ENCODE peak calls at places on chromosomes 4 and X, in ten cellular contexts. V is hepatic stellate cell; R is stimulated activated CD8-positive, alpha-beta memory T cell treated with anti-CD3 and anti-CD28 coated beads, Interleukin-15, amount 100 ng/mL, for 24 hours; E is T-helper 2 cell; Q is heart right ventricle; U is activated CD4-positive, alpha-beta T cell treated with anti-CD3 and anti-CD28 coated beads, Interleukin-2, amount 50 U/mL, for 1 hour; N is neural crest cell; A is psoas muscle; O is Daoy; K is stimulated activated CD4-positive, alpha-beta T cell treated with anti-CD3 and anti-CD28 coated beads, Interleukin-15, amount 100 ng/mL, for 1 hour. I is an unnamed sample.

GRCh38 chrX:129980043-129980442 is 2.4 kb upstream of the BCORL1 start:
- DNase-seq in N (no peak), V (no peak), R (no peak), U (no peak), K (peak), O (peak), E (no peak), Q (peak), A (peak), I (peak)

GRCh38 chr4:95547708-95548471 is 883 bp downstream of the UNC5C start:
- DNase-seq in U (no peak), N (peak), O (peak), V (peak), A (peak), R (no peak), Q (peak), E (no peak), K (no peak), I (peak)

GRCh38 chrX:47514553-47515235 is 31.7 kb upstream of the ZNF41 start:
- DNase-seq in A (no peak), O (peak), K (no peak), E (no peak), V (peak), N (no peak), R (no peak), U (no peak), Q (no peak), I (no peak)

GRCh38 chr4:159823743-159824142 is 720.9 kb downstream of the RAPGEF2 start:
- DNase-seq in A (no peak), U (no peak), R (no peak), V (no peak), E (no peak), N (no peak), O (peak), K (no peak), Q (no peak), I (no peak)

GRCh38 chr4:168162604-168163003 is 70.3 kb downstream of the ANXA10 start:
- DNase-seq in N (no peak), V (peak), K (no peak), E (no peak), R (no peak), A (no peak), Q (no peak), O (no peak), U (no peak), I (no peak)

GRCh38 chrX:39843318-39843717 is 254.4 kb downstream of the BCOR start:
- DNase-seq in R (no peak), N (no peak), E (no peak), A (no peak), K (no peak), Q (no peak), V (no peak), U (no peak), O (no peak), I (no peak)

GRCh38 chrX:68417651-68418050 is 15.6 kb downstream of the OPHN1 start:
- DNase-seq in E (no peak), Q (no peak), O (no peak), N (no peak), V (no peak), A (no peak), U (no peak), R (no peak), K (no peak), I (no peak)

GRCh38 chr4:41205130-41205529 is 9.2 kb downstream of the APBB2 start:
- DNase-seq in K (no peak), Q (no peak), A (no peak), N (no peak), R (no peak), E (no peak), U (no peak), O (no peak), V (no peak), I (no peak)

GRCh38 chrX:49951524-49952193 is 29.3 kb downstream of the CLCN5 start:
- DNase-seq in E (no peak), U (no peak), N (no peak), K (no peak), O (peak), Q (no peak), V (no peak), A (no peak), R (no peak), I (no peak)